ENCODE peak calls at places on chromosomes 11 and 22, in eight cellular contexts. G, Z, H, E, L, T, R and S are unnamed samples.

GRCh38 chr22:48653306-48653705 is 1174.4 kb downstream of the BRD1 start:
- DNase-seq in G (no peak), H (no peak), Z (no peak), E (no peak), L (no peak), R (no peak), T (no peak), S (no peak)

GRCh38 chr11:14373941-14374646 is 15.1 kb upstream of the RRAS2 start:
- DNase-seq in E (no peak), Z (peak), T (peak), R (no peak), G (peak), H (no peak), L (no peak), S (no peak)

GRCh38 chr22:20625270-20625669 is 117.9 kb downstream of the MED15 start:
- DNase-seq in Z (no peak), G (no peak), E (no peak), L (no peak), T (no peak), H (no peak), R (no peak), S (no peak)

GRCh38 chr11:4495487-4495886 is 13.0 kb downstream of the OR52K1 start:
- DNase-seq in L (no peak), Z (peak), G (no peak), R (no peak), T (no peak), E (no peak), H (no peak), S (no peak)

GRCh38 chr11:76096552-76096951 is 109.8 kb downstream of the WNT11 start:
- DNase-seq in H (no peak), E (no peak), G (no peak), T (no peak), Z (no peak), L (no peak), R (no peak), S (no peak)

GRCh38 chr11:13551834-13552233 is 56.0 kb upstream of the PTH start:
- DNase-seq in Z (no peak), L (no peak), H (no peak), G (no peak), E (no peak), R (no peak), T (no peak), S (no peak)

GRCh38 chr22:19579113-19579811 is 55.1 kb upstream of the CLDN5 start:
- DNase-seq in T (no peak), R (no peak), L (no peak), G (no peak), E (no peak), H (no peak), Z (no peak), S (no peak)

GRCh38 chr11:82398300-82398815 is 335.3 kb downstream of the FAM181B start:
- DNase-seq in G (no peak), H (no peak), L (no peak), E (no peak), Z (no peak), R (no peak), T (no peak), S (no peak)

GRCh38 chr11:117668291-117668690 is 128.7 kb downstream of the DSCAML1 start:
- DNase-seq in E (no peak), R (no peak), H (no peak), L (no peak), Z (no peak), G (no peak), T (no peak), S (no peak)

GRCh38 chr22:17712441-17712840 is 61.8 kb downstream of the BID start:
- DNase-seq in R (no peak), Z (peak), E (no peak), L (no peak), H (no peak), T (peak), G (no peak), S (no peak)

GRCh38 chr11:97912629-97913028 is 1108.1 kb upstream of the CNTN5 start:
- DNase-seq in G (no peak), H (no peak), Z (no peak), L (no peak), T (no peak), E (no peak), R (no peak), S (no peak)

GRCh38 chr11:120334894-120335462 is 1.2 kb upstream of the ARHGEF12 start:
- DNase-seq in Z (peak), E (peak), G (peak), L (peak), H (no peak), T (peak), R (peak), S (no peak)
- H3K4me3 ChIP-seq in Z (peak), E (no peak), G (peak), L (peak), H (peak), T (peak), R (peak), S (peak)

GRCh38 chr22:36442506-36443197 is 38.8 kb downstream of the TXN2 start:
- DNase-seq in E (no peak), R (no peak), Z (no peak), L (peak), G (peak), H (no peak), T (no peak), S (no peak)

GRCh38 chr22:36449776-36450175 is 31.7 kb downstream of the TXN2 start:
- DNase-seq in R (no peak), G (no peak), L (no peak), Z (no peak), T (no peak), E (no peak), H (no peak), S (no peak)

GRCh38 chr22:36447634-36448033 is 33.8 kb downstream of the TXN2 start:
- DNase-seq in L (no peak), R (no peak), T (no peak), E (no peak), Z (no peak), H (no peak), G (no peak), S (no peak)

GRCh38 chr22:36443198-36443770 is 38.2 kb downstream of the TXN2 start:
- DNase-seq in H (no peak), L (no peak), E (no peak), T (no peak), Z (no peak), R (no peak), G (peak), S (no peak)

DNA sequence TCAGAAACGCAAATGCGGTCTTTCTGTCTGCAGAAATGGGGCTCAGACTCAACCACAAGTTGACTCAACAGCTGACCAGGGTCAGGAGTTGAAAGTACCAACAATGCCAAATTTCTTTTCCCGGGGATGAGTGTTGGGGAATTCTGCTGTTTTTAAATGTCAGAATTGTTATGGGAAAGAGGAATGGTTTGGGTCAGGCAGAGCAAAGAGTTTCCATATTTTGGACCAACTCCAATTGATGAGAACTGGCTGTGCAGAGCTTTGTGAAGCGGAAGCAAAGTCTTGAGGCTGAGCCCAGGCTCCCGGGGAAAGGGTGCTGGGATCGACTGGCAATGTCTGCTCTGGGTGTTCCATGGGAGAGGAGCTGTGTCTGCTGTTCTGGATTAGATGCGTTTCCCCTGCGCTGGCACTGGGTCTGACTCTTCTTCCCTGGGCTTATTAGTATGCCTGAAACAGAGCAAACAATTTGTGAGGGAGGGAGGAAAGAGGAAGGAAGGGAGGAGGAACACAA is 36.2 kb downstream of the TXN2 start:
- DNase-seq in E (no peak), R (no peak), L (no peak), Z (peak), H (no peak), G (peak), T (peak), S (no peak)
- H3K27ac ChIP-seq in E (no peak), R (no peak), L (peak), Z (no peak), H (no peak), G (no peak), T (peak), S (no peak)

GRCh38 chr11:12376259-12376971 is 956 bp upstream of the PARVA start:
- DNase-seq in R (no peak), T (peak), H (no peak), Z (peak), E (no peak), G (no peak), L (peak), S (no peak)

GRCh38 chr11:12381875-12382274 is 4.5 kb downstream of the PARVA start:
- DNase-seq in H (no peak), R (no peak), T (no peak), G (no peak), Z (no peak), L (no peak), E (no peak), S (no peak)

GRCh38 chr11:12380565-12381325 is 3.4 kb downstream of the PARVA start:
- DNase-seq in E (no peak), Z (no peak), R (no peak), T (no peak), L (no peak), G (no peak), H (no peak), S (no peak)

GRCh38 chr11:12377106-12377823 is at the start of gene PARVA:
- DNase-seq in L (peak), T (peak), Z (peak), H (peak), G (peak), E (peak), R (no peak), S (peak)

GRCh38 chr11:12377824-12378593 is 638 bp downstream of the PARVA start:
- DNase-seq in E (peak), G (peak), Z (peak), T (peak), L (peak), R (no peak), H (peak), S (peak)
- TF ChIP-seq CTCF in E (no peak), G (peak), Z (peak), T (peak), L (no peak), R (no peak), H (no peak), S (no peak)

GRCh38 chr22:33985506-33985905 is 65.2 kb upstream of the LARGE1 start:
- DNase-seq in L (no peak), H (no peak), E (no peak), T (no peak), R (no peak), G (no peak), Z (no peak), S (no peak)

GRCh38 chr22:33984211-33984610 is 63.9 kb upstream of the LARGE1 start:
- DNase-seq in H (no peak), L (no peak), G (no peak), T (no peak), E (no peak), R (no peak), Z (no peak), S (no peak)

GRCh38 chr22:33984741-33985287 is 64.5 kb upstream of the LARGE1 start:
- DNase-seq in H (no peak), R (no peak), G (no peak), E (no peak), L (no peak), Z (no peak), T (no peak), S (no peak)

GRCh38 chr22:33986167-33986771 is 66.0 kb upstream of the LARGE1 start:
- DNase-seq in E (no peak), L (no peak), H (no peak), G (no peak), Z (no peak), R (no peak), T (no peak), S (no peak)

DNA sequence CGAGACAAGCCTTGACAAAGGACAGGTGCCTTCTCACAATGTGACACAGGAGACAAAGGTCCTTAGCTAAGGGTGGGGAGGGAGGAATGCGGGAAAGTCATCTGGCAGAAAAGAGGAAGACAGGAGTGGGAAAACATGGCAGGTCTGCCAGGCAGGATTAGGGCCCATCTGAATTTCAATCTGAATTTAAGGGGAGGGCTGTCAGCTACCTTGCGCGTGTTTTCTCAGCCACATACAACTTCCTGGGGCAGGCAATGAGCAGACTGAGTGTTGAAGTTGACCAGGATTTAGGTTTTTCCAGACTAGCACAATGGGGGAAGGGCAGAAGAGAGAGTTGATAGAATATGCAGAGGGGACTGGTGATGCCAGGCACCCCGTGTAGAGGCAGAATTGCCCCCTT is 66.7 kb upstream of the LARGE1 start:
- DNase-seq in E (no peak), R (no peak), G (no peak), T (no peak), Z (no peak), L (no peak), H (no peak), S (no peak)
- H3K4me3 ChIP-seq in E (no peak), R (no peak), G (no peak), T (no peak), Z (no peak), L (no peak), H (no peak), S (no peak)

GRCh38 chr22:36249160-36249559 is 3.8 kb upstream of the APOL1 start:
- DNase-seq in E (no peak), R (no peak), L (no peak), T (no peak), G (no peak), Z (no peak), H (no peak), S (no peak)

GRCh38 chr22:36257308-36257707 is 4.4 kb downstream of the APOL1 start:
- DNase-seq in G (no peak), H (no peak), L (no peak), T (no peak), E (no peak), Z (no peak), R (no peak), S (no peak)

GRCh38 chr22:36256474-36256873 is 3.5 kb downstream of the APOL1 start:
- DNase-seq in G (no peak), T (peak), E (no peak), H (no peak), L (no peak), Z (no peak), R (no peak), S (no peak)

GRCh38 chr22:36253523-36254490 is 874 bp downstream of the APOL1 start:
- DNase-seq in Z (peak), T (no peak), G (no peak), H (no peak), E (no peak), R (no peak), L (no peak), S (no peak)

GRCh38 chr22:36252754-36253522 is at the start of gene APOL1:
- DNase-seq in L (peak), R (peak), G (no peak), H (no peak), Z (no peak), T (peak), E (peak), S (no peak)
- H3K27ac ChIP-seq in L (peak), R (peak), G (no peak), H (no peak), Z (no peak), T (no peak), E (peak), S (peak)

GRCh38 chr11:65100674-65101350 is 4.8 kb downstream of the VPS51 start:
- DNase-seq in T (no peak), E (no peak), G (no peak), L (no peak), R (no peak), H (no peak), Z (peak), S (no peak)
- TF ChIP-seq CTCF in T (no peak), E (no peak), G (peak), L (no peak), R (no peak), H (no peak), Z (peak), S (no peak)